ENCODE peak calls at places on chromosomes 11 and 22, in nine cellular contexts. E, R, A, G, T, V, K, Z and N are unnamed samples.

GRCh38 chr11:24531528-24531927 is 34.7 kb downstream of the LUZP2 start:
- DNase-seq in R (no peak), K (no peak), G (no peak), T (no peak), Z (no peak), A (no peak), V (no peak), E (peak; percentile 44), N (no peak)

GRCh38 chr11:58334708-58335107 is 24.2 kb downstream of the OR5B17 start:
- DNase-seq in Z (no peak), A (peak; percentile 45), G (peak; percentile 89), V (peak; percentile 19), R (no peak), T (no peak), K (no peak), E (peak; percentile 79), N (peak; percentile 69)

GRCh38 chr22:43867839-43868652 is 5.7 kb upstream of the SULT4A1 start:
- DNase-seq in R (peak; percentile 81), A (peak; percentile 57), G (peak; percentile 55), T (peak; percentile 68), E (peak; percentile 68), Z (peak; percentile 90), V (peak; percentile 40), K (peak; percentile 94), N (peak; percentile 70)

GRCh38 chr11:27870985-27871485 is 170.8 kb upstream of the BDNF start:
- DNase-seq in K (no peak), E (no peak), Z (no peak), G (no peak), V (no peak), A (no peak), R (no peak), T (no peak), N (no peak)

GRCh38 chr11:104728927-104729326 is 169.3 kb downstream of the CASP12 start:
- DNase-seq in G (no peak), A (no peak), Z (no peak), E (no peak), K (no peak), R (no peak), V (no peak), T (no peak), N (no peak)

GRCh38 chr22:17258015-17258827 is 39.0 kb upstream of the ADA2 start:
- DNase-seq in T (peak; percentile 92), Z (peak; percentile 79), G (no peak), V (peak; percentile 30), A (peak; percentile 22), K (peak; percentile 88), E (peak; percentile 41), R (no peak), N (no peak)

GRCh38 chr22:36934153-36934939 is 20.9 kb downstream of the CSF2RB start:
- DNase-seq in V (no peak), E (no peak), R (no peak), G (no peak), A (no peak), Z (no peak), T (no peak), K (no peak), N (no peak)

GRCh38 chr11:26276798-26277424 is 55.0 kb upstream of the ANO3 start:
- DNase-seq in E (peak; percentile 82), G (peak; percentile 82), Z (peak; percentile 58), A (peak; percentile 82), T (peak; percentile 66), V (peak; percentile 46), R (no peak), K (peak; percentile 67), N (peak; percentile 67)

GRCh38 chr11:65120831-65121230 is 1.1 kb downstream of the FAU start:
- DNase-seq in Z (no peak), G (no peak), K (no peak), R (no peak), V (no peak), E (no peak), A (no peak), T (no peak), N (no peak)

GRCh38 chr11:44305643-44306468 is 4.1 kb downstream of the ALX4 start:
- DNase-seq in G (no peak), T (peak; percentile 43), R (peak; percentile 73), Z (no peak), K (peak; percentile 72), A (no peak), V (no peak), E (peak; percentile 32), N (peak; percentile 33)

GRCh38 chr22:36383110-36383581 is 4.6 kb downstream of the MYH9 start:
- DNase-seq in A (peak; percentile 51), R (no peak), K (no peak), T (peak; percentile 52), G (peak; percentile 94), Z (no peak), V (peak; percentile 83), E (peak; percentile 95), N (peak; percentile 94)

GRCh38 chr22:20508815-20509271 is 1.4 kb downstream of the MED15 start:
- DNase-seq in T (no peak), G (peak; percentile 9), Z (no peak), E (no peak), A (no peak), V (no peak), K (no peak), R (no peak), N (peak; percentile 36)
- H3K4me3 ChIP-seq in T (no peak overlapping the region), G (peak overlapping the region; percentile 79), Z (peak overlapping the region; percentile 84), E (peak overlapping the region; percentile 77), A (peak overlapping the region; percentile 96), V (peak overlapping the region; percentile 97), K (peak overlapping the region; percentile 77), R (peak overlapping the region; percentile 90), N (peak overlapping the region; percentile 66)

GRCh38 chr11:121664144-121664543 is 211.4 kb upstream of the SORL1-AS1 start:
- DNase-seq in E (no peak), T (no peak), A (no peak), K (no peak), Z (no peak), V (no peak), R (no peak), G (no peak), N (no peak)

GRCh38 chr11:121665211-121665838 is 212.6 kb upstream of the SORL1-AS1 start:
- DNase-seq in A (no peak), T (no peak), Z (no peak), V (no peak), K (no peak), R (no peak), G (no peak), E (no peak), N (no peak)

GRCh38 chr11:121657191-121657590 is 204.4 kb upstream of the SORL1-AS1 start:
- DNase-seq in V (no peak), T (no peak), E (no peak), R (no peak), Z (no peak), K (no peak), A (no peak), G (no peak), N (no peak)

GRCh38 chr11:121659811-121660210 is 207.0 kb upstream of the SORL1-AS1 start:
- DNase-seq in V (no peak), A (no peak), E (no peak), Z (no peak), T (no peak), K (no peak), G (peak; percentile 66), R (no peak), N (no peak)

DNA sequence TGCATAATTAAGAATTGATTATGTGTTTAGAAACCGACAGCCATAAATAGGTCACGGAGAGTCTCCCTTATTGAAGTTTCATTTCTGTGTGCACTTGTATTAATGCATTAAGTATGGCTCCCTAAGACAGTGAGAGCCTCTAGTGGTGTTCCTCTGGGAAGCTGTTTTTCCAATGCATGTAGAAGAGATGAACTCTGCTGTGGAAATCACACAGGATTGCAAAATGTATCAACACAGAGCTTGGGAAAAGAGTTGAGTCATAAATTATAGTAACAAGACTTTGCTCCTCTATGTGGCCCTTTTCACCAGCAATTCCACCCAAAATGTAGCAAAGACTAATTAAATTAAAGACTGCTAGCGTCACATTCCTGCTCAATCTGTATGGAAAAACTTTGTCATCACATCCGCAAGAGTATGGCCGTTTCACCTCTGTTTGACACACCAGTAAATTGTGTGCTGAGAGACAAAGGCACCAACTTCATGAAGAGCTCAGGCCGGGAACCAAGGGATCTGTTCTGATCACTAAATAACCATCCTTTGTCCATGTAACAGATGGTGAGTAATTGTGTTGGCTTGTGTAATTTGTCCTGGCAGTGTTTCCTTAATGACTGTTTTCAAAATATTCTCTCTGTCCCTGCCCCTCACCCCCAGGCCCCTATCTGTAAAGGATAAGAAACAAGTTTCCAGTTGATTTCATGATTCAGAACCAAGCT is 209.2 kb upstream of the SORL1-AS1 start:
- DNase-seq in G (peak; percentile 94), V (no peak), E (peak; percentile 84), K (no peak), Z (no peak), A (peak; percentile 89), R (no peak), T (no peak), N (peak; percentile 91)
- TF ChIP-seq CTCF in G (peak; percentile 46), V (no peak), E (peak; percentile 37), K (no peak), Z (peak; percentile 30), A (no peak), R (no peak), T (no peak), N (peak; percentile 18)

DNA sequence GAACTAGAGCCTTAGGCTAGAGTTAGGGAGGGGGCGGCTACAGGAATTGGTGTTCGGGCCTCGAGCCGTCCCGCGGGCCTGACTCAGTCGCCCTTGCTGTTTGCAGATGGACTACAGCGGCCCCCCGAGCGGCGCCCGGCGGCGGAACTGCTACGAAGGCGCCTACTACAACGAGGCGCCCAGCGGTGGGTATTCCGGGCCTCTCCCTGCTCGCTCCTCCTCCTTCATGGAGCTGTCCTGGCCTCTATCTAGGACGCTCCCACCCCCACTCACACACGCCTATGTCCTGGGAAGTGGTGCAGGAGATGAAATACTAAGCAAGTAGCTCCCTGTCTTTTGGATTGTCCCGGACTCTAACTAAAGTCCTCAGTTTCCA is 1.4 kb downstream of the MYOD1 start:
- DNase-seq in R (no peak), V (no peak), T (no peak), Z (peak; percentile 10), G (no peak), K (peak; percentile 56), A (no peak), E (no peak), N (no peak)
- H3K4me3 ChIP-seq in R (no peak overlapping the region), V (no peak overlapping the region), T (no peak overlapping the region), Z (no peak overlapping the region), G (no peak overlapping the region), K (peak overlapping the region; percentile 42), A (no peak overlapping the region), E (no peak overlapping the region), N (no peak overlapping the region)

GRCh38 chr11:91220476-91221202 is 997.8 kb upstream of the CHORDC1 start:
- DNase-seq in Z (no peak), G (peak; percentile 9), R (no peak), E (peak; percentile 74), T (no peak), A (peak; percentile 56), K (no peak), V (no peak), N (peak; percentile 33)
- TF ChIP-seq CTCF in Z (no peak), G (no peak), R (no peak), E (no peak), T (no peak), A (no peak), K (no peak), V (no peak), N (peak; percentile 4)

GRCh38 chr11:12433571-12434061 is 56.2 kb downstream of the PARVA start:
- DNase-seq in E (peak; percentile 84), T (no peak), K (no peak), Z (no peak), A (peak; percentile 66), G (peak; percentile 92), V (peak; percentile 98), R (no peak), N (peak; percentile 98)
- H3K4me3 ChIP-seq in E (no peak overlapping the region), T (no peak overlapping the region), K (no peak overlapping the region), Z (no peak overlapping the region), A (no peak overlapping the region), G (no peak overlapping the region), V (peak overlapping the region; percentile 2), R (no peak overlapping the region), N (no peak overlapping the region)

GRCh38 chr11:17932472-17932871 is 80.4 kb downstream of the SERGEF start:
- DNase-seq in K (no peak), G (no peak), V (no peak), A (no peak), Z (no peak), R (no peak), E (no peak), T (no peak), N (no peak)
- TF ChIP-seq CTCF in K (peak; percentile 9), G (peak; percentile 22), V (no peak), A (no peak), Z (peak; percentile 15), R (no peak), E (peak; percentile 33), T (no peak), N (no peak)